ENCODE peak calls at places on chromosomes 16 and 17, in four cellular contexts. Q, S, V and T are unnamed samples.

GRCh38 chr16:57565461-57565860 is 23.0 kb downstream of the ADGRG5 start:
- DNase-seq in S (no peak), V (no peak), Q (no peak), T (no peak)

GRCh38 chr17:78934681-78935418 is 9.7 kb upstream of the TIMP2 start:
- DNase-seq in S (no peak), V (peak), Q (no peak), T (peak)

GRCh38 chr16:56632848-56633365 is 448 bp downstream of the MT1M start:
- DNase-seq in V (no peak), S (no peak), Q (no peak), T (peak)

GRCh38 chr16:11637320-11637719 is 30.9 kb upstream of the SNN start:
- DNase-seq in S (no peak), Q (no peak), V (no peak), T (no peak)

GRCh38 chr17:30905742-30906100 is 317 bp downstream of the TEFM start:
- DNase-seq in S (no peak), Q (peak), V (no peak), T (peak)

GRCh38 chr17:67633751-67634191 is 84.0 kb upstream of the NOL11 start:
- DNase-seq in S (no peak), Q (no peak), V (peak), T (no peak)

GRCh38 chr16:59988591-59988990 is 1254.5 kb upstream of the GOT2 start:
- DNase-seq in S (no peak), V (no peak), Q (no peak), T (no peak)

GRCh38 chr17:19403021-19403420 is 8.0 kb upstream of the RNF112 start:
- DNase-seq in S (no peak), V (no peak), Q (no peak), T (no peak)

GRCh38 chr17:66403846-66404597 is 101.6 kb downstream of the PRKCA start:
- DNase-seq in S (no peak), V (peak), Q (no peak), T (no peak)

GRCh38 chr17:28615260-28615940 is 1.4 kb upstream of the RSKR start:
- DNase-seq in V (no peak), Q (no peak), S (no peak), T (no peak)

GRCh38 chr16:50627419-50627818 is 53.7 kb downstream of the SNX20 start:
- DNase-seq in V (peak), Q (peak), S (no peak), T (peak)

GRCh38 chr16:47983999-47984580 is 171.7 kb downstream of the ABCC12 start:
- DNase-seq in V (no peak), Q (no peak), S (no peak), T (no peak)

GRCh38 chr16:66521951-66522771 is 27.8 kb downstream of the TK2 start:
- DNase-seq in V (peak), S (no peak), Q (no peak), T (no peak)

GRCh38 chr17:78151514-78152008 is 5.4 kb downstream of the C17orf99 start:
- DNase-seq in S (peak), Q (no peak), V (no peak), T (no peak)

GRCh38 chr16:30615358-30616076 is 5.3 kb upstream of the ZNF689 start:
- DNase-seq in Q (peak), V (peak), S (peak), T (peak)

GRCh38 chr16:5615868-5616642 is 518.5 kb upstream of the EEF2KMT start:
- DNase-seq in Q (peak), V (no peak), S (peak), T (peak)

GRCh38 chr16:3020247-3020603 is at the start of gene TNFRSF12A:
- DNase-seq in S (peak), Q (peak), V (peak), T (peak)

GRCh38 chr16:47887496-47887895 is 268.3 kb downstream of the ABCC12 start:
- DNase-seq in V (no peak), Q (peak), S (peak), T (no peak)

GRCh38 chr16:27690604-27691003 is 140.7 kb downstream of the KATNIP start:
- DNase-seq in Q (peak), S (peak), V (peak), T (peak)

GRCh38 chr17:61323015-61323379 is 76.6 kb upstream of the TBX2 start:
- DNase-seq in Q (no peak), S (no peak), V (peak), T (no peak)

DNA sequence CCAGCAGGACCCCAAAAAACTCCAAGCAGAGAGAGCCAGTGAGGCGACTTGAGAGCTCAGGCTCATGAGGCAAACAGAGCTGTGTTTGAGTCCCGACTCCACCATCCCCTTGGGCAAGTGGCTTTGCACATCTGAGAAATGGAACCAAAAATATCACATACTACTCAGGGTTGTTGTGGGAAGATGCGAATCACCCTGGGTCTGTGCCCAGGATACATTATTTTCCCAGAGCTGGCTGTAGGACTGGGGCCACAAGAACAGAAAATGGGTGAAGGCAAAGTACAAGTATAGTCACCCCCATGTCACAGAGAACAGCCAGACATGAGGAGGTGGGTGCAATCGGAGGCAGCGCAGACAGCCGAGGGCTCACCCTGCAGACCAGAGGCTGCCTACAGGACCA is 127.3 kb downstream of the GAS7 start:
- DNase-seq in V (no peak), Q (no peak), S (no peak), T (no peak)
- H3K4me3 ChIP-seq in V (no peak), Q (no peak), S (no peak), T (no peak)

DNA sequence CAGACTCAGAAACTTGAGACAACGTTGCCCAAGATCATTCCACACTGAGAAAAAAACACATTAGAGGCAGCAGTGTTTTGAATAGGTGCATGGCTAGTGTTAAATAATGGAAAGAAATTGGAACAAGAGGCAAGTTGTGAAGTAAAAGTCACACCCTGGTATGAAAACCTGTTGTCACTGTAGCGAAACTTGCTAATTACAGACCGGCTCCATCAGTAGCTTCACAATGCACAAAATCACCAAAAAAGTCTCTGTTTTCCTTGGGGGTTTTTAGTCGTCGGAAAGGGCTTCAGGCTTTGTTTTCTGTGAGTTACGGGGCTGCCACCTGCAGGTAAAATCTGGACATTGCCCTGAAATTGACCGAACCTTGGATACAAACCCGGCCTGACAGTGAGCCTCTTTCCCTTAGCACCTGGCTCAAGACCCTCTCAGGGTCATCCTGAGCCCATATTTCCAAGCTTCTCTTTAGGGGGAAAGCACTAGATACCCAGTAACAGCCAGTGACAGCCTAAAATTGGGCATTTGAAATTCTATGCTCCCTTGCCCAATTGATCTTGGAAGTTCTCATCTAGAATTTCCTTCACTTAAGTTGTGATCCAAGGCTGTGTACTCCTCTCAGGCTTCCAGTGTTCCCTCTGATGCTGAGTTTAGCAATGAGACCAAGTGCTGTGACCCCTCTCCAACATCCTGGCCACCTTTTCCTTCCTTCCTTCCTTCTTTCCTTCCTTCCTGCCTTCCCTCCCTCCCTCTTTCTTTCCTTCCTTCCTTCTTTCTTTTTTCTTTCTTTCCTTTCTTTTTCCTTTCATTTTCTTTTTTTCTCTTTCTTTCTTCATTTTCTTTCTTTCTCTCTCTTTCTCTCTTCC is 7.2 kb upstream of the GRB2 start:
- DNase-seq in S (peak), Q (peak), V (peak), T (peak)
- H3K4me3 ChIP-seq in S (peak), Q (peak), V (peak), T (no peak)

GRCh38 chr16:62038225-62038624 is 2.0 kb upstream of the CDH8 start:
- DNase-seq in S (no peak), Q (no peak), V (no peak), T (no peak)

GRCh38 chr16:62038646-62039045 is 2.4 kb upstream of the CDH8 start:
- DNase-seq in Q (no peak), V (no peak), S (no peak), T (no peak)

GRCh38 chr16:62036101-62036806 is at the start of gene CDH8:
- DNase-seq in Q (no peak), V (no peak), S (no peak), T (peak)

GRCh38 chr16:62035115-62036092 is 834 bp downstream of the CDH8 start:
- DNase-seq in S (no peak), Q (no peak), V (no peak), T (no peak)

GRCh38 chr16:62036807-62037135 is 533 bp upstream of the CDH8 start:
- DNase-seq in S (no peak), Q (no peak), V (no peak), T (no peak)
- H3K4me3 ChIP-seq in S (no peak), Q (no peak), V (no peak), T (no peak)

GRCh38 chr16:86575095-86575685 is 3.2 kb upstream of the FOXL1 start:
- DNase-seq in V (no peak), Q (no peak), S (no peak), T (no peak)
- H3K4me3 ChIP-seq in V (peak), Q (no peak), S (no peak), T (peak)

GRCh38 chr16:89248196-89249005 is 30.9 kb downstream of the ZNF778 start:
- DNase-seq in Q (no peak), V (no peak), S (no peak), T (no peak)
- H3K4me3 ChIP-seq in Q (no peak), V (no peak), S (peak), T (peak)

DNA sequence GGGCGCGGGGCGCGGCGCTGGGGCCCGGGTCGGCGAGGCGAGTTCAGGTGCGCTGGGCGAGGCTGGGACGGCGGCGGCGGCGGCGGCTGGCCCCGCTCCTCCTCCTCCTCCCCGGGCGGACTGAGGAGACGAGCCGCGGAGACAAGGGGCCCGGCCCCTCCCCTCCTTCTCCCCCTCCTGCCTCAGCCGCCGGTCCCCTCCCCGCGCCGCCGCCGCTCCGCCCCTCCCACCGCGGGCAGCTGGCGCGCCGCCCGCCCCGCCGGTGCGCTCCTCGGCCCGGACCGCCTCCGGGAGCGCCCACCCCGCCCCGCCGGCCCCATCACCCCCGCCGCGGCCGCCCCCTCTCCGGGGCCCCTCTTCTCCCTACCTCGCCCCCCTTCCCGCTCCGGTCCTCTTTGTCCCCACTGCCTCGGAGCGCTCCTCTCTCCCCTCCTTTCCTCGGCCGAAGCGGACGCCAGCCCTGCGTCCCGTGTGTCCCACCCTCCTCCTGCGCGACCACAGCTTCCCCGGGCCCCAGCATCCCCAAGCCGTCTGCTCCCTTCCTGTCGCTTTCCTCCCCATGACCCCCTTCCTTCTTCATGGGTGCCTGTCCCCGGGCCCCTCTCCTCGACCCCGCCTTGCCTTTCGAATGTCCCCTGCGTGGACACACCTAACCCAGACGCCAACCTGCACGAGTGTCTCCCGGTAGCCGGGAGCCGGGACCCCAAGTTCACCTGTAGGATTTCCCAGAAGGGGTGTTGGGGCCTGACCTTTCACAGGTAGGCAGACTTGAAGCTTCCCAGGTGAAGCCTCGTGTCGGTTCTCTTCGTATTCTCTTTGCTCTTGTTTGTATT is at the start of gene TOX3:
- DNase-seq in S (no peak), V (no peak), Q (no peak), T (no peak)
- H3K4me3 ChIP-seq in S (peak), V (no peak), Q (no peak), T (peak)

GRCh38 chr17:17413821-17414220 is 63.0 kb upstream of the MED9 start:
- DNase-seq in Q (no peak), S (no peak), V (no peak), T (no peak)
- H3K4me3 ChIP-seq in Q (no peak), S (no peak), V (peak), T (no peak)

GRCh38 chr17:57461082-57461481 is 204.8 kb downstream of the MSI2 start:
- DNase-seq in Q (no peak), V (no peak), S (no peak), T (no peak)
- H3K4me3 ChIP-seq in Q (no peak), V (no peak), S (no peak), T (no peak)

DNA sequence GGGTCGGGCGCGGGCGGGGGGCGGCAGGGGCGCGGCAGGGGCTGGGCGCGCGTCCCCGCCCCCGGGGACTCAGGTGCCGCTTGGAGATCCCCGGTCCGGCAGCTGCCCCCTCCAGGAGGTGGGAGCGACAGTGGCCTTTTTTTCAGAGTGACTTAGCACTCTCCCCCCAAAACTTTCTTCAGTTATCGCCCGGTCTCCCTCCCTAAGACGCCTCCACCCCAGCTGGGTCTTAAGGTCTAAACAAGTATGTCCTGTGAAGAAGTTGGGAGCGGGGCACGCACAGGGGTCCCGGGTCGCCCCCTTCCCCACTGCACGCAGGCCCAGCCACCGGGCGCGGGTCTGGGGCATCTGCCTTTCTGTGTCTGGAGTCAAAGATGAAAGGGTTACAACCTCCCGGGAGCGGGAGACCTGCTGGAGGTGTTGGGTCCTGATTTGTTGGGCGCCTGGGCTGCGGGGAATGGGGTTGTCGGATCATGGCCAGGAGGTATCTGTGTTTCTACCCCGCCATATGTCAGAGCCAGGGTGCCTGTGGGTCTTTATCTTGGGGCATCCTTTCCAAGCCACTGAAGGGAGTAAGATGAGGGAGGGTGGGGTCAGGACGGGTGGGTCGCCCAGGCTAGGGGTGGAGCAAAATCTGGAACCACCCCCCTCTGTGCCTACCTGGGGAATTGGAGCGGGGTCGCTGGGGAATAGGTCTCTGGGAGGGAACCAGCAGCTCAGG is 748 bp downstream of the FMNL1 start:
- DNase-seq in V (no peak), Q (no peak), S (no peak), T (peak)
- H3K4me3 ChIP-seq in V (peak), Q (no peak), S (peak), T (peak)